ENCODE peak calls at places on chromosome 7, in six cellular contexts. I is ELR, J is endothelial cell, E is epithelial cell of esophagus, U is cardiac muscle cell, T is NCI-H1092. A is an unnamed sample.

GRCh38 chr7:103134866-103135554 is 13.9 kb downstream of the NAPEPLD start:
- DNase-seq in I (no peak), J (no peak), E (no peak), U (no peak), T (no peak), A (no peak)

GRCh38 chr7:121015560-121015959 is 27.0 kb downstream of the CPED1 start:
- DNase-seq in I (no peak), J (no peak), E (no peak), U (no peak), T (no peak), A (no peak)

GRCh38 chr7:100483728-100484635 is at the start of gene NYAP1:
- DNase-seq in I (peak; percentile 52), J (no peak), E (peak; percentile 69), U (peak; percentile 75), T (peak; percentile 43), A (peak; percentile 62)

GRCh38 chr7:155205368-155206285 is 92.1 kb upstream of the INSIG1 start:
- DNase-seq in I (peak; percentile 99), J (no peak), E (peak; percentile 91), U (no peak), T (no peak), A (peak; percentile 100)

GRCh38 chr7:15330943-15331342 is 230.9 kb downstream of the AGMO start:
- DNase-seq in I (no peak), J (no peak), E (no peak), U (no peak), T (no peak), A (no peak)

GRCh38 chr7:130689683-130690082 is 3.3 kb upstream of the TSGA13 start:
- DNase-seq in I (no peak), J (no peak), E (no peak), U (no peak), T (no peak), A (no peak)

GRCh38 chr7:65441010-65441409 is 67.4 kb downstream of the ZNF92 start:
- DNase-seq in I (peak; percentile 77), J (no peak), E (peak; percentile 61), U (no peak), T (no peak), A (no peak)

GRCh38 chr7:74606101-74606908 is 51.2 kb upstream of the GTF2I start:
- DNase-seq in I (peak; percentile 44), J (peak; percentile 20), E (no peak), U (peak; percentile 30), T (peak; percentile 33), A (peak; percentile 66)

GRCh38 chr7:1961776-1962276 is 270.9 kb downstream of the MAD1L1 start:
- DNase-seq in I (peak; percentile 98), J (no peak), E (peak; percentile 65), U (no peak), T (no peak), A (peak; percentile 81)

GRCh38 chr7:32588657-32589056 is 93.4 kb downstream of the AVL9 start:
- DNase-seq in I (peak; percentile 89), J (no peak), E (peak; percentile 55), U (peak; percentile 62), T (no peak), A (peak; percentile 98)

GRCh38 chr7:112995091-112995824 is 91.4 kb downstream of the GPR85 start:
- DNase-seq in I (peak; percentile 91), J (no peak), E (peak; percentile 55), U (peak; percentile 10), T (no peak), A (no peak)

GRCh38 chr7:55527314-55527713 is 45.0 kb downstream of the VOPP1 start:
- DNase-seq in I (no peak), J (no peak), E (no peak), U (no peak), T (peak; percentile 63), A (no peak)

GRCh38 chr7:132511921-132512320 is 64.3 kb downstream of the PLXNA4 start:
- DNase-seq in I (no peak), J (no peak), E (no peak), U (no peak), T (no peak), A (no peak)

GRCh38 chr7:64687249-64687648 is 21.3 kb downstream of the ZNF107 start:
- DNase-seq in I (no peak), J (no peak), E (no peak), U (no peak), T (no peak), A (no peak)

GRCh38 chr7:132518102-132518838 is 58.0 kb downstream of the PLXNA4 start:
- DNase-seq in I (peak; percentile 51), J (peak; percentile 54), E (no peak), U (no peak), T (no peak), A (peak; percentile 47)

GRCh38 chr7:127938588-127938987 is 92.6 kb downstream of the LRRC4 start:
- DNase-seq in I (peak; percentile 89), J (no peak), E (peak; percentile 81), U (no peak), T (no peak), A (no peak)

GRCh38 chr7:151110941-151111645 is 24.8 kb downstream of the AGAP3 start:
- DNase-seq in I (peak; percentile 77), J (peak; percentile 82), E (peak; percentile 80), U (peak; percentile 79), T (peak; percentile 73), A (peak; percentile 72)

GRCh38 chr7:115240242-115240641 is 318.3 kb downstream of the MDFIC start:
- DNase-seq in I (no peak), J (no peak), E (no peak), U (no peak), T (no peak), A (no peak)

GRCh38 chr7:1854521-1855395 is 184.7 kb downstream of the ELFN1 start:
- DNase-seq in I (no peak), J (no peak), E (no peak), U (no peak), T (no peak), A (peak; percentile 76)

GRCh38 chr7:15686957-15687644 is 618 bp upstream of the MEOX2 start:
- DNase-seq in I (peak; percentile 27), J (peak; percentile 8), E (no peak), U (no peak), T (peak; percentile 69), A (no peak)

GRCh38 chr7:19079066-19079465 is 38.4 kb downstream of the TWIST1 start:
- DNase-seq in I (peak; percentile 51), J (no peak), E (peak; percentile 63), U (no peak), T (no peak), A (no peak)

GRCh38 chr7:159126496-159127345 is 17.9 kb downstream of the VIPR2 start:
- DNase-seq in I (no peak), J (no peak), E (no peak), U (no peak), T (no peak), A (no peak)

GRCh38 chr7:36273836-36274235 is 115.8 kb upstream of the ANLN start:
- DNase-seq in I (no peak), J (no peak), E (no peak), U (no peak), T (no peak), A (no peak)

GRCh38 chr7:29917583-29917982 is 72.0 kb downstream of the SCRN1 start:
- DNase-seq in I (no peak), J (no peak), E (no peak), U (no peak), T (peak; percentile 79), A (no peak)

GRCh38 chr7:55502988-55503514 is 69.3 kb downstream of the VOPP1 start:
- DNase-seq in I (no peak), J (no peak), E (no peak), U (peak; percentile 32), T (peak; percentile 30), A (no peak)

GRCh38 chr7:131521651-131522163 is 34.7 kb downstream of the PODXL start:
- DNase-seq in I (no peak), J (no peak), E (peak; percentile 29), U (no peak), T (no peak), A (no peak)

GRCh38 chr7:5692112-5692844 is 89.2 kb downstream of the RNF216 start:
- DNase-seq in I (peak; percentile 98), J (no peak), E (peak; percentile 97), U (no peak), T (no peak), A (peak; percentile 55)

GRCh38 chr7:139949629-139950028 is 113.1 kb downstream of the PARP12 start:
- DNase-seq in I (no peak), J (no peak), E (peak; percentile 26), U (no peak), T (no peak), A (no peak)

GRCh38 chr7:80060218-80060806 is 74.3 kb upstream of the GNAI1 start:
- DNase-seq in I (peak; percentile 66), J (no peak), E (peak; percentile 73), U (peak; percentile 49), T (peak; percentile 12), A (peak; percentile 61)

GRCh38 chr7:71637578-71637977 is 505.6 kb downstream of the GALNT17 start:
- DNase-seq in I (no peak), J (no peak), E (no peak), U (no peak), T (no peak), A (no peak)

GRCh38 chr7:111011500-111011899 is 79.4 kb upstream of the LRRN3 start:
- DNase-seq in I (peak; percentile 23), J (no peak), E (no peak), U (no peak), T (no peak), A (no peak)

GRCh38 chr7:122013070-122013469 is 131.0 kb downstream of the AASS start:
- DNase-seq in I (peak; percentile 16), J (no peak), E (peak; percentile 6), U (no peak), T (no peak), A (no peak)

GRCh38 chr7:101315336-101315735 is 6.3 kb downstream of the IFT22 start:
- DNase-seq in I (peak; percentile 55), J (peak; percentile 56), E (peak; percentile 66), U (peak; percentile 54), T (no peak), A (peak; percentile 87)

GRCh38 chr7:47480576-47481538 is 101.1 kb downstream of the TNS3 start:
- DNase-seq in I (no peak), J (no peak), E (no peak), U (no peak), T (no peak), A (no peak)

GRCh38 chr7:11607676-11608075 is 224.3 kb downstream of the THSD7A start:
- DNase-seq in I (no peak), J (no peak), E (no peak), U (no peak), T (peak; percentile 70), A (no peak)

GRCh38 chr7:28953628-28954027 is 4.5 kb downstream of the TRIL start:
- DNase-seq in I (peak; percentile 8), J (no peak), E (no peak), U (no peak), T (no peak), A (no peak)